ENCODE peak calls at places on chromosomes 13 and 19, in eight cellular contexts. U, V, W, B, C, X, P and J are unnamed samples.

GRCh38 chr19:47097396-47098217 is 16.0 kb downstream of the ZC3H4 start:
- DNase-seq in U (peak; percentile 81), V (no peak), W (no peak), B (peak; percentile 32), C (peak; percentile 47), X (peak; percentile 54), P (no peak), J (no peak)

GRCh38 chr13:103516009-103516795 is 450.0 kb upstream of the SLC10A2 start:
- DNase-seq in U (no peak), V (no peak), W (no peak), B (no peak), C (no peak), X (no peak), P (no peak), J (no peak)

GRCh38 chr13:67859904-67860303 is 629.8 kb upstream of the PCDH9 start:
- DNase-seq in U (no peak), V (no peak), W (no peak), B (no peak), C (no peak), X (no peak), P (no peak), J (no peak)

GRCh38 chr13:49810825-49811526 is 18.5 kb upstream of the KPNA3 start:
- DNase-seq in U (no peak), V (no peak), W (no peak), B (peak; percentile 83), C (peak; percentile 47), X (peak; percentile 54), P (peak; percentile 36), J (peak; percentile 56)

GRCh38 chr19:3979674-3980352 is 5.5 kb downstream of the EEF2 start:
- DNase-seq in U (no peak), V (no peak), W (no peak), B (no peak), C (no peak), X (no peak), P (no peak), J (peak; percentile 2)

GRCh38 chr13:27919299-27919933 is 384 bp upstream of the PDX1 start:
- DNase-seq in U (no peak), V (no peak), W (peak; percentile 12), B (no peak), C (no peak), X (no peak), P (no peak), J (no peak)

GRCh38 chr13:40579535-40579934 is 86.9 kb downstream of the FOXO1 start:
- DNase-seq in U (no peak), V (no peak), W (no peak), B (no peak), C (no peak), X (no peak), P (no peak), J (no peak)

GRCh38 chr19:19278315-19278714 is 5.2 kb upstream of the TM6SF2 start:
- DNase-seq in U (peak; percentile 78), V (no peak), W (no peak), B (no peak), C (no peak), X (no peak), P (no peak), J (no peak)

GRCh38 chr13:64234255-64234654 is 2818.6 kb upstream of the PCDH20 start:
- DNase-seq in U (no peak), V (no peak), W (no peak), B (peak; percentile 78), C (peak; percentile 87), X (peak; percentile 89), P (peak; percentile 39), J (peak; percentile 70)

GRCh38 chr13:42633495-42633894 is 59.5 kb downstream of the TNFSF11 start:
- DNase-seq in U (no peak), V (no peak), W (no peak), B (peak; percentile 4), C (no peak), X (no peak), P (peak; percentile 16), J (peak; percentile 12)

GRCh38 chr13:68439821-68440220 is 1209.7 kb upstream of the PCDH9 start:
- DNase-seq in U (no peak), V (no peak), W (peak; percentile 81), B (peak; percentile 14), C (peak; percentile 76), X (peak; percentile 81), P (peak; percentile 85), J (peak; percentile 14)

GRCh38 chr13:36445278-36445677 is 13.0 kb downstream of the CCNA1 start:
- DNase-seq in U (no peak), V (no peak), W (no peak), B (no peak), C (no peak), X (no peak), P (no peak), J (no peak)

GRCh38 chr19:19674315-19674714 is 5.7 kb downstream of the ZNF101 start:
- DNase-seq in U (no peak), V (no peak), W (no peak), B (no peak), C (no peak), X (no peak), P (no peak), J (no peak)

GRCh38 chr19:35013047-35013819 is 13.1 kb downstream of the GRAMD1A start:
- DNase-seq in U (peak; percentile 84), V (no peak), W (peak; percentile 53), B (peak; percentile 75), C (peak; percentile 19), X (peak; percentile 47), P (peak; percentile 36), J (peak; percentile 79)

GRCh38 chr13:102968572-102969228 is 97.5 kb downstream of the SLC10A2 start:
- DNase-seq in U (no peak), V (no peak), W (no peak), B (no peak), C (no peak), X (no peak), P (no peak), J (no peak)

GRCh38 chr13:95100525-95101121 is 200.6 kb downstream of the ABCC4 start:
- DNase-seq in U (no peak), V (peak; percentile 20), W (peak; percentile 84), B (peak; percentile 91), C (peak; percentile 73), X (peak; percentile 82), P (peak; percentile 97), J (peak; percentile 23)

GRCh38 chr19:10749435-10750384 is 31.8 kb downstream of the DNM2 start:
- DNase-seq in U (no peak), V (no peak), W (no peak), B (no peak), C (no peak), X (no peak), P (no peak), J (no peak)

GRCh38 chr19:10747674-10748073 is 29.8 kb downstream of the DNM2 start:
- DNase-seq in U (no peak), V (no peak), W (no peak), B (no peak), C (no peak), X (no peak), P (no peak), J (no peak)

GRCh38 chr19:10748195-10748923 is 30.5 kb downstream of the DNM2 start:
- DNase-seq in U (no peak), V (no peak), W (no peak), B (no peak), C (no peak), X (no peak), P (no peak), J (no peak)

GRCh38 chr19:10747271-10747670 is 29.4 kb downstream of the DNM2 start:
- DNase-seq in U (no peak), V (no peak), W (no peak), B (no peak), C (no peak), X (no peak), P (peak; percentile 57), J (no peak)

GRCh38 chr19:10748924-10749434 is 31.1 kb downstream of the DNM2 start:
- DNase-seq in U (no peak), V (no peak), W (no peak), B (peak; percentile 52), C (peak; percentile 22), X (peak; percentile 38), P (peak; percentile 90), J (peak; percentile 34)
- H3K4me3 ChIP-seq in U (no peak overlapping the region), V (no peak overlapping the region), W (no peak overlapping the region), B (no peak overlapping the region), C (no peak overlapping the region), X (no peak overlapping the region), P (no peak overlapping the region), J (no peak overlapping the region)

DNA sequence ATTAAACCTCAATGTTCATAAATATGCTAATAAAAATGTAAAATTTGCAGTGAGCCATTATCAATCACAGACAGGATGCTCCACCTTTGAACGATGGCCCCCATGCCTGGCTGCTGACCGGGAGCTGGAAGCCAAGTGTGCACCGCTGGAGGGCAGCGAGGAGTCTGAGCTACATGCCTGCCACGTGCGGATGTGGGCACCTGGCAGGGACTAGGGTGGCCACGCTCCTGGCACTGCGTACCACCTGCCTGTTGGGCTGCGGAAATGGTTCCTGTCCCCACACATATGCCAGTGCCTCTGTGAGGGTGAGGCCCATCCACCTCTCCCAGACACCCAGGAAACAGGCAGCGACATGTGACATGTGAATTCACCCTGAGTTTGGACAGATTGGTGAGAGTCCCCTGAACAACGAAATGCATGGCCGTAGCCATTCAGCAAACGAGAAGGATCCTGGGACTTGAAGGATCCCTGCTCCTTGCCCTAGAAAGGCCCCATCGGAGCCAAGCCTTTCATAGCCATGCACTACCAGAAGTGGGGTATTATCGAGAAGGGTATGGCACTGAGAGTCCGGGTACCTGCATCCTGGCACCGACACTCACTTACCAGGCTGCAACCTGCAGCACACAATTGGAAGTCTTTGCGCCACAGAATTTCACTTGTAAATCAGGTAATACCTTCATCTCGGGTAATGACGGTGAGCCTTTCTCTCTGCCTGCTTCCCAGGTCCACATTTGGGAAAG is 35.8 kb downstream of the TSHZ3 start:
- DNase-seq in U (no peak), V (no peak), W (no peak), B (no peak), C (no peak), X (no peak), P (no peak), J (no peak)
- TF ChIP-seq CTCF in U (no peak), V (no peak), W (no peak), B (no peak), C (no peak), X (no peak), P (no peak), J (no peak)

GRCh38 chr13:97226788-97227627 is 4.9 kb downstream of the MBNL2 start:
- DNase-seq in U (no peak), V (no peak), W (no peak), B (no peak), C (no peak), X (no peak), P (no peak), J (no peak)
- H3K4me3 ChIP-seq in U (no peak overlapping the region), V (no peak overlapping the region), W (no peak overlapping the region), B (no peak overlapping the region), C (no peak overlapping the region), X (peak overlapping the region; percentile 98), P (no peak overlapping the region), J (peak overlapping the region; percentile 3)

DNA sequence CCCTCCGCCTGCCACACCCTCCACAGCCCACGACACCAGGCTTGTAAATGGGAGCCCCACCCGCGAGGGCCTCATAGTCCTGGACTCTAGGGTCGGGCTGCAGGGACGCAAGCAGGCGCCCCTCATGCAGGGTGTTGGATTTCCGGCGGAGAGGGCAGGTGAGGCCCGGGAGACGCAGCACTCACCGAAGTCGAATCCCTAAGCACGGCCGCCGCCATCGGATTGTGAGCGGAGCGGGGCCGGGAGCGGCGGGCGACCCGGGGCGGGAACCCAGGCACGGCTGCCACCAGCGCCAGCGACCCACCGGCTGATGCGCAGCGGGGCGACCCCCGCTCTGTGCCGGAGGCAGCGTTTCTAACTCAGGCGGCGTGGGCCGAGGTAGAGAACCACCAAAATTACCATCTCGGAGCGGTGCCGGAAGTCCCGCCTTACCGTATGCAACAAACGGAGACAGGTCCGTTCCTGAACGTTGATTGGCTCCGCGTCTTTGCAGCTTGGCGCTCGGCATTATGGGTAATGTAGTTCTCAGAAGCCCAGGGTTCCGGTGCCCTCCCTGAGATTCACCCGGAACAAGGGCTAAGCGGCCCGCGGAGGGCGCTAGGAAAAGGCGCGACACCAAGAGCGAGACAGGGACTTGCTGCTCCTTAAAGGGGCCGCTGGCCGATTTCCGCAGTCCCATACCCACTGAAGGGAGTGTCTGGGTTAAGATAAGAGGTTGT is at the start of gene ZNF416:
- DNase-seq in U (peak; percentile 98), V (peak; percentile 97), W (peak; percentile 99), B (peak; percentile 99), C (peak; percentile 96), X (peak; percentile 97), P (peak; percentile 99), J (peak; percentile 99)
- TF ChIP-seq CTCF in U (no peak), V (no peak), W (peak; percentile 4), B (peak; percentile 7), C (no peak), X (peak; percentile 18), P (peak; percentile 43), J (peak; percentile 40)